ENCODE peak calls at places on chromosomes 7 and 10, in six cellular contexts. One of them, this sample, is unnamed.

GRCh38 chr7:42097756-42098155 is 139.3 kb downstream of the GLI3 start:
- DNase-seq in fibroblast of lung: peak; percentile 85
- DNase-seq in colonic mucosa: no peak
- DNase-seq in spleen: no peak
- DNase-seq in mammary epithelial cell: peak; percentile 98
- DNase-seq in sigmoid colon: no peak
- DNase-seq in this sample: peak; percentile 87

GRCh38 chr10:80509403-80510161 is 28.1 kb upstream of the SH2D4B start:
- DNase-seq in fibroblast of lung: peak; percentile 86
- DNase-seq in colonic mucosa: no peak
- DNase-seq in spleen: peak; percentile 77
- DNase-seq in mammary epithelial cell: no peak
- DNase-seq in sigmoid colon: peak; percentile 63
- DNase-seq in this sample: peak; percentile 86

GRCh38 chr7:6642239-6642839 is 5.2 kb downstream of the ZNF316 start:
- DNase-seq in fibroblast of lung: no peak
- DNase-seq in colonic mucosa: no peak
- DNase-seq in spleen: no peak
- DNase-seq in mammary epithelial cell: no peak
- DNase-seq in sigmoid colon: no peak
- DNase-seq in this sample: no peak

GRCh38 chr7:129606801-129607200 is 4.7 kb upstream of the NRF1 start:
- DNase-seq in fibroblast of lung: no peak
- DNase-seq in colonic mucosa: no peak
- DNase-seq in spleen: no peak
- DNase-seq in mammary epithelial cell: no peak
- DNase-seq in sigmoid colon: no peak
- DNase-seq in this sample: no peak

GRCh38 chr7:127792528-127793342 is 140.7 kb downstream of the SND1 start:
- DNase-seq in fibroblast of lung: no peak
- DNase-seq in colonic mucosa: peak; percentile 60
- DNase-seq in spleen: no peak
- DNase-seq in mammary epithelial cell: no peak
- DNase-seq in sigmoid colon: no peak
- DNase-seq in this sample: no peak

GRCh38 chr10:32159264-32159663 is 103.0 kb upstream of the KIF5B start:
- DNase-seq in fibroblast of lung: no peak
- DNase-seq in colonic mucosa: no peak
- DNase-seq in spleen: no peak
- DNase-seq in mammary epithelial cell: no peak
- DNase-seq in sigmoid colon: no peak
- DNase-seq in this sample: no peak

GRCh38 chr10:100282907-100283306 is 3.6 kb downstream of the BLOC1S2 start:
- DNase-seq in fibroblast of lung: no peak
- DNase-seq in colonic mucosa: no peak
- DNase-seq in spleen: no peak
- DNase-seq in mammary epithelial cell: no peak
- DNase-seq in sigmoid colon: no peak
- DNase-seq in this sample: no peak

GRCh38 chr7:106770191-106770590 is 94.9 kb upstream of the PIK3CG start:
- DNase-seq in fibroblast of lung: peak; percentile 76
- DNase-seq in colonic mucosa: no peak
- DNase-seq in spleen: no peak
- DNase-seq in mammary epithelial cell: peak; percentile 72
- DNase-seq in sigmoid colon: no peak
- DNase-seq in this sample: peak; percentile 77

GRCh38 chr7:44183386-44183785 is 5.9 kb downstream of the GCK start:
- DNase-seq in fibroblast of lung: no peak
- DNase-seq in colonic mucosa: no peak
- DNase-seq in spleen: no peak
- DNase-seq in mammary epithelial cell: no peak
- DNase-seq in sigmoid colon: no peak
- DNase-seq in this sample: no peak

GRCh38 chr7:92013611-92014010 is 72.9 kb downstream of the AKAP9 start:
- DNase-seq in fibroblast of lung: no peak
- DNase-seq in colonic mucosa: no peak
- DNase-seq in spleen: no peak
- DNase-seq in mammary epithelial cell: no peak
- DNase-seq in sigmoid colon: no peak
- DNase-seq in this sample: no peak

GRCh38 chr7:154729056-154729455 is 273.9 kb downstream of the PAXIP1 start:
- DNase-seq in fibroblast of lung: no peak
- DNase-seq in colonic mucosa: no peak
- DNase-seq in spleen: no peak
- DNase-seq in mammary epithelial cell: no peak
- DNase-seq in sigmoid colon: no peak
- DNase-seq in this sample: no peak

GRCh38 chr7:31948041-31948440 is 122.2 kb downstream of the PDE1C start:
- DNase-seq in fibroblast of lung: peak; percentile 87
- DNase-seq in colonic mucosa: no peak
- DNase-seq in spleen: no peak
- DNase-seq in mammary epithelial cell: peak; percentile 93
- DNase-seq in sigmoid colon: no peak
- DNase-seq in this sample: peak; percentile 57

GRCh38 chr10:102405632-102406031 is 10.1 kb downstream of the NFKB2 start:
- DNase-seq in fibroblast of lung: no peak
- DNase-seq in colonic mucosa: no peak
- DNase-seq in spleen: no peak
- DNase-seq in mammary epithelial cell: no peak
- DNase-seq in sigmoid colon: no peak
- DNase-seq in this sample: no peak

GRCh38 chr10:102403115-102403514 is 7.6 kb downstream of the NFKB2 start:
- DNase-seq in fibroblast of lung: no peak
- DNase-seq in colonic mucosa: no peak
- DNase-seq in spleen: no peak
- DNase-seq in mammary epithelial cell: no peak
- DNase-seq in sigmoid colon: no peak
- DNase-seq in this sample: no peak

GRCh38 chr10:102405108-102405561 is 9.6 kb downstream of the NFKB2 start:
- DNase-seq in fibroblast of lung: no peak
- DNase-seq in colonic mucosa: no peak
- DNase-seq in spleen: no peak
- DNase-seq in mammary epithelial cell: no peak
- DNase-seq in sigmoid colon: no peak
- DNase-seq in this sample: no peak

GRCh38 chr10:102402512-102402896 is 7.0 kb downstream of the NFKB2 start:
- DNase-seq in fibroblast of lung: no peak
- DNase-seq in colonic mucosa: no peak
- DNase-seq in spleen: no peak
- DNase-seq in mammary epithelial cell: no peak
- DNase-seq in sigmoid colon: no peak
- DNase-seq in this sample: no peak

GRCh38 chr10:102404361-102405107 is 9.0 kb downstream of the NFKB2 start:
- DNase-seq in fibroblast of lung: no peak
- DNase-seq in colonic mucosa: no peak
- DNase-seq in spleen: no peak
- DNase-seq in mammary epithelial cell: no peak
- DNase-seq in sigmoid colon: no peak
- DNase-seq in this sample: no peak
- H3K27ac ChIP-seq in fibroblast of lung: no peak overlapping the region
- H3K27ac ChIP-seq in colonic mucosa: no peak overlapping the region
- H3K27ac ChIP-seq in spleen: no peak overlapping the region
- H3K27ac ChIP-seq in mammary epithelial cell: no peak overlapping the region
- H3K27ac ChIP-seq in sigmoid colon: peak overlapping the region; percentile 97
- H3K27ac ChIP-seq in this sample: no peak overlapping the region

GRCh38 chr10:110190170-110190569 is 17.2 kb upstream of the MXI1 start:
- DNase-seq in fibroblast of lung: no peak
- DNase-seq in colonic mucosa: no peak
- DNase-seq in spleen: no peak
- DNase-seq in mammary epithelial cell: peak; percentile 28
- DNase-seq in sigmoid colon: no peak
- DNase-seq in this sample: no peak

DNA sequence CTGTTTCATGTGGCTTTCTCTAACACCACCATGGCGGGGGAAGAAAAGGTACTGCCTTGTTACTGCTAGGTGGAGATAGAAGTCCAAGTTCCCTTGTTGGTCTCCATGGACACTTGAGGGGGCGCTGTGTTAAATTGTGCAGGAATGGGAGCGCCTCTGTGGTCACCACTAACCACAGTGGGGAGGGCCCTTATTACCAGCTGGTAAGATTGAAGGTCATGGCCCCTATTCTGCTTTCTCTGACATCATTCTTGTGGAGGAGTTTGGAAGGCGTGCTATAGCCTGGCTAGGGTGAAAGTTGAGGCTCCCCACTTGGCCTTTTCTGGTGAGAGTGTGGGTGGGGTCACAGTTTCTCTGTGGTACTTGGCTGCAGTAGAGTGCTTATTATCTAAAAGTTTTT is 14.9 kb upstream of the MXI1 start:
- DNase-seq in fibroblast of lung: no peak
- DNase-seq in colonic mucosa: no peak
- DNase-seq in spleen: no peak
- DNase-seq in mammary epithelial cell: no peak
- DNase-seq in sigmoid colon: no peak
- DNase-seq in this sample: no peak
- TF ChIP-seq CTCF in fibroblast of lung: no peak
- TF ChIP-seq CTCF in colonic mucosa: no peak
- TF ChIP-seq CTCF in spleen: no peak
- TF ChIP-seq CTCF in mammary epithelial cell: no peak
- TF ChIP-seq CTCF in sigmoid colon: no peak
- TF ChIP-seq CTCF in this sample: peak; percentile 34

GRCh38 chr10:107025676-107026075 is 138.8 kb downstream of the SORCS1 start:
- DNase-seq in fibroblast of lung: no peak
- DNase-seq in colonic mucosa: no peak
- DNase-seq in spleen: no peak
- DNase-seq in mammary epithelial cell: no peak
- DNase-seq in sigmoid colon: no peak
- DNase-seq in this sample: no peak
- H3K27ac ChIP-seq in fibroblast of lung: no peak overlapping the region
- H3K27ac ChIP-seq in colonic mucosa: no peak overlapping the region
- H3K27ac ChIP-seq in spleen: no peak overlapping the region
- H3K27ac ChIP-seq in mammary epithelial cell: no peak overlapping the region
- H3K27ac ChIP-seq in sigmoid colon: no peak overlapping the region
- H3K27ac ChIP-seq in this sample: no peak overlapping the region

GRCh38 chr10:6647811-6648526 is 67.9 kb upstream of the PRKCQ start:
- DNase-seq in fibroblast of lung: peak; percentile 14
- DNase-seq in colonic mucosa: peak; percentile 39
- DNase-seq in spleen: peak; percentile 72
- DNase-seq in mammary epithelial cell: peak; percentile 43
- DNase-seq in sigmoid colon: no peak
- DNase-seq in this sample: peak; percentile 2
- TF ChIP-seq CTCF in fibroblast of lung: peak; percentile 80
- TF ChIP-seq CTCF in colonic mucosa: peak; percentile 69
- TF ChIP-seq CTCF in spleen: peak; percentile 50
- TF ChIP-seq CTCF in mammary epithelial cell: peak; percentile 93
- TF ChIP-seq CTCF in sigmoid colon: peak; percentile 31
- TF ChIP-seq CTCF in this sample: peak; percentile 82

GRCh38 chr7:47330026-47330425 is 251.9 kb downstream of the TNS3 start:
- DNase-seq in fibroblast of lung: no peak
- DNase-seq in colonic mucosa: no peak
- DNase-seq in spleen: no peak
- DNase-seq in mammary epithelial cell: no peak
- DNase-seq in sigmoid colon: no peak
- DNase-seq in this sample: no peak
- H3K27ac ChIP-seq in fibroblast of lung: no peak overlapping the region
- H3K27ac ChIP-seq in colonic mucosa: no peak overlapping the region
- H3K27ac ChIP-seq in spleen: peak overlapping the region; percentile 74
- H3K27ac ChIP-seq in mammary epithelial cell: no peak overlapping the region
- H3K27ac ChIP-seq in sigmoid colon: peak overlapping the region; percentile 79
- H3K27ac ChIP-seq in this sample: no peak overlapping the region

GRCh38 chr10:71888623-71889387 is 37.8 kb upstream of the PSAP start:
- DNase-seq in fibroblast of lung: peak; percentile 95
- DNase-seq in colonic mucosa: peak; percentile 66
- DNase-seq in spleen: peak; percentile 96
- DNase-seq in mammary epithelial cell: peak; percentile 78
- DNase-seq in sigmoid colon: peak; percentile 96
- DNase-seq in this sample: peak; percentile 59
- TF ChIP-seq CTCF in fibroblast of lung: no peak
- TF ChIP-seq CTCF in colonic mucosa: no peak
- TF ChIP-seq CTCF in spleen: no peak
- TF ChIP-seq CTCF in mammary epithelial cell: no peak
- TF ChIP-seq CTCF in sigmoid colon: no peak
- TF ChIP-seq CTCF in this sample: no peak

DNA sequence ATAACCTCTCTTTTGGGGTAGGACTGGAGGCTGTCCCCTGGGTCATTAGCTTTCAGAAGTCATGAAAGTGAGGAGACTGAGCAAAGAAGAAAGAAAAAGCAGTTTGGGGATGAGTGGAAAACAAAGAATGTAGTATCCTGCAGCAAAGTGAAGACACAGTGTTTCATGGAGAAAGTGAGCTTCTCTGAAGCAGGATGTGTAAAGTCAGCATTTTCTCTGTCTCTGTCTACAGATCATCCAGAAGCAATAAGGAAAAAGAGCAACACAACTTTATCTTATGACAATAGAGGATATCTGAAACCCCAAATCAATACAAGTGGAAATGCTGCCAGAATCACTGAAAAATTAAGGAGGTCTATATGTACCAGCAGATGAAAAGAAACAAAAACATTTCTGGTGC is 28.4 kb upstream of the ZNF248 start:
- DNase-seq in fibroblast of lung: no peak
- DNase-seq in colonic mucosa: no peak
- DNase-seq in spleen: no peak
- DNase-seq in mammary epithelial cell: no peak
- DNase-seq in sigmoid colon: no peak
- DNase-seq in this sample: no peak
- H3K27ac ChIP-seq in fibroblast of lung: no peak overlapping the region
- H3K27ac ChIP-seq in colonic mucosa: no peak overlapping the region
- H3K27ac ChIP-seq in spleen: no peak overlapping the region
- H3K27ac ChIP-seq in mammary epithelial cell: no peak overlapping the region
- H3K27ac ChIP-seq in sigmoid colon: no peak overlapping the region
- H3K27ac ChIP-seq in this sample: no peak overlapping the region

GRCh38 chr10:21020545-21020944 is 123.4 kb upstream of the NEBL start:
- DNase-seq in fibroblast of lung: no peak
- DNase-seq in colonic mucosa: peak; percentile 50
- DNase-seq in spleen: no peak
- DNase-seq in mammary epithelial cell: peak; percentile 9
- DNase-seq in sigmoid colon: no peak
- DNase-seq in this sample: no peak
- TF ChIP-seq CTCF in fibroblast of lung: peak; percentile 35
- TF ChIP-seq CTCF in colonic mucosa: peak; percentile 24
- TF ChIP-seq CTCF in spleen: no peak
- TF ChIP-seq CTCF in mammary epithelial cell: peak; percentile 34
- TF ChIP-seq CTCF in sigmoid colon: no peak
- TF ChIP-seq CTCF in this sample: peak; percentile 68

DNA sequence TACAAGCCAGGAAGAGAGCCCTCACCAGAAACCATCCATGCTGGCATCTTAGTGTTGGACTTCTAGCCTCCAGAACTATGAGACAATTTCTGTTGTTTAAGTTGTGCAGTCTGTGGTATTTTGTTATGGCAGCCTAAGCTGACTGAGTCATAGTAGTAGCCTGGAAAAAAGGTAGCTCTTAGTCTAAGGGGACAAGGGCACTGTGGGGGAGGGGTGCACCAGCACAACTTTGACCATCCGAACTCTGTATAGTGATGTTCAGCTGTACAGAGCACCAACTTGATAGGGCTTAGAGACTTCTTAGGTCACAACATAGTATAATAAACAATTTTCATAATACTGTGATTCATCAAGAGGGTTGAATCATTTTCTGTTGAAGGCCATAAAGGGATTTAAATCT is 14.3 kb downstream of the EIF4EBP2 start:
- DNase-seq in fibroblast of lung: peak; percentile 83
- DNase-seq in colonic mucosa: no peak
- DNase-seq in spleen: no peak
- DNase-seq in mammary epithelial cell: peak; percentile 37
- DNase-seq in sigmoid colon: no peak
- DNase-seq in this sample: peak; percentile 80
- H3K27ac ChIP-seq in fibroblast of lung: peak overlapping the region; percentile 24
- H3K27ac ChIP-seq in colonic mucosa: no peak overlapping the region
- H3K27ac ChIP-seq in spleen: no peak overlapping the region
- H3K27ac ChIP-seq in mammary epithelial cell: no peak overlapping the region
- H3K27ac ChIP-seq in sigmoid colon: peak overlapping the region; percentile 39
- H3K27ac ChIP-seq in this sample: peak overlapping the region; percentile 63